ENCODE peak calls at places on chromosomes 7 and 10, in four cellular contexts. W, X, O and B are unnamed samples.
A peak's percentile ranks its signal among the peaks of the same experiment; 100 is the strongest.

GRCh38 chr10:78258303-78259030 is 224.8 kb downstream of the RPS24 start:
- DNase-seq in O (no peak), X (no peak), W (no peak), B (no peak)

GRCh38 chr10:131874991-131875451 is 25.8 kb upstream of the PPP2R2D start:
- DNase-seq in O (peak; percentile 74), X (peak; percentile 91), W (no peak), B (peak; percentile 90)

GRCh38 chr7:157991761-157992160 is 595.9 kb downstream of the PTPRN2 start:
- DNase-seq in W (no peak), O (no peak), X (no peak), B (no peak)

GRCh38 chr10:97891497-97892167 is 42.0 kb downstream of the GOLGA7B start:
- DNase-seq in W (no peak), X (no peak), O (no peak), B (peak; percentile 18)

GRCh38 chr7:149489391-149490024 is 8.1 kb downstream of the ZNF746 start:
- DNase-seq in X (peak; percentile 42), O (no peak), W (no peak), B (no peak)

GRCh38 chr10:71263376-71263775 is 51.0 kb downstream of the UNC5B start:
- DNase-seq in X (peak; percentile 23), O (peak; percentile 48), W (no peak), B (peak; percentile 28)

GRCh38 chr10:119190353-119190752 is 11.7 kb upstream of the PRDX3 start:
- DNase-seq in X (no peak), O (no peak), W (peak; percentile 96), B (no peak)

GRCh38 chr10:68142761-68143160 is 33.5 kb downstream of the MYPN start:
- DNase-seq in O (no peak), W (no peak), X (no peak), B (no peak)

GRCh38 chr10:103428989-103429643 is 23.1 kb downstream of the CALHM2 start:
- DNase-seq in X (no peak), O (no peak), W (no peak), B (no peak)

GRCh38 chr7:155645652-155646051 is 1.2 kb downstream of the RBM33 start:
- DNase-seq in O (no peak), W (no peak), X (no peak), B (no peak)

GRCh38 chr10:122192142-122192541 is 79.0 kb upstream of the BTBD16 start:
- DNase-seq in W (no peak), O (no peak), X (peak; percentile 31), B (no peak)

GRCh38 chr10:77405771-77406241 is 231.8 kb downstream of the KCNMA1 start:
- DNase-seq in X (peak; percentile 80), O (peak; percentile 30), W (peak; percentile 46), B (peak; percentile 57)

GRCh38 chr7:80186721-80187120 is 52.1 kb downstream of the GNAI1 start:
- DNase-seq in X (no peak), W (no peak), O (no peak), B (no peak)

GRCh38 chr10:20877986-20878979 is 18.8 kb downstream of the NEBL start:
- DNase-seq in W (peak; percentile 13), O (no peak), X (no peak), B (no peak)

GRCh38 chr10:31374146-31374696 is 55.2 kb downstream of the ZEB1 start:
- DNase-seq in X (no peak), O (no peak), W (no peak), B (no peak)

GRCh38 chr7:143988986-143989745 is 11.0 kb upstream of the OR6B1 start:
- DNase-seq in O (no peak), X (no peak), W (no peak), B (no peak)

GRCh38 chr7:106329408-106329807 is 44.6 kb upstream of the NAMPT start:
- DNase-seq in O (no peak), W (no peak), X (no peak), B (no peak)

GRCh38 chr10:46028584-46029570 is 1.5 kb downstream of the NCOA4 start:
- DNase-seq in X (no peak), W (peak; percentile 39), O (no peak), B (no peak)

GRCh38 chr7:151894131-151895007 is 17.5 kb upstream of the PRKAG2 start:
- DNase-seq in W (no peak), O (no peak), X (no peak), B (no peak)

GRCh38 chr7:95772298-95772770 is at the start of gene DYNC1I1:
- DNase-seq in O (peak; percentile 84), X (peak; percentile 71), W (peak; percentile 30), B (peak; percentile 85)

GRCh38 chr7:119482671-119483070 is 790.3 kb upstream of the KCND2 start:
- DNase-seq in O (no peak), W (no peak), X (no peak), B (no peak)

GRCh38 chr10:125146791-125147604 is 13.4 kb downstream of the CTBP2 start:
- DNase-seq in X (no peak), W (no peak), O (no peak), B (no peak)

GRCh38 chr10:24503627-24504320 is 219.9 kb downstream of the ARHGAP21 start:
- DNase-seq in W (no peak), O (no peak), X (peak; percentile 74), B (peak; percentile 48)

GRCh38 chr7:115749924-115750323 is 280.6 kb downstream of the TFEC start:
- DNase-seq in W (no peak), X (no peak), O (no peak), B (no peak)

GRCh38 chr7:1623810-1624209 is 46.3 kb upstream of the ELFN1 start:
- DNase-seq in X (no peak), W (no peak), O (no peak), B (no peak)

GRCh38 chr7:131011437-131011752 is 277.4 kb upstream of the KLF14 start:
- DNase-seq in O (peak; percentile 25), W (no peak), X (peak; percentile 25), B (no peak)

GRCh38 chr7:66296-66695 is 126.1 kb upstream of the FAM20C start:
- DNase-seq in W (no peak), O (no peak), X (no peak), B (no peak)